ENCODE peak calls at places on chromosomes 2 and 18, in eight cellular contexts. Z is stimulated activated CD4-positive, alpha-beta T cell treated with anti-CD3 and anti-CD28 coated beads, Interleukin-1b, Interleukin-23, amount 100 ng/mL, for 24 hours; G is left lung; O is neuronal stem cell; A is ovary; V is ascending aorta; E is T-helper 1 cell; T is iPS-NIHi11. C is an unnamed sample.

GRCh38 chr2:12465631-12466135 is 251.1 kb upstream of the TRIB2 start:
- DNase-seq in G (no peak), T (no peak), V (no peak), Z (no peak), A (peak; percentile 57), E (no peak), O (no peak), C (no peak)

GRCh38 chr2:17877811-17878221 is 651 bp upstream of the KCNS3 start:
- DNase-seq in O (peak; percentile 26), G (no peak), Z (no peak), V (peak; percentile 66), T (peak; percentile 35), A (no peak), E (no peak), C (no peak)

GRCh38 chr18:24937624-24938285 is 414.2 kb downstream of the ZNF521 start:
- DNase-seq in V (no peak), A (no peak), E (no peak), G (no peak), O (no peak), T (no peak), Z (no peak), C (no peak)

GRCh38 chr2:15223887-15224286 is 337.2 kb downstream of the NBAS start:
- DNase-seq in A (no peak), Z (no peak), E (no peak), V (no peak), G (no peak), T (no peak), O (no peak), C (peak; percentile 16)

GRCh38 chr2:101149241-101150192 is 1.7 kb downstream of the TBC1D8 start:
- DNase-seq in A (no peak), V (no peak), E (no peak), Z (no peak), O (no peak), G (no peak), T (no peak), C (no peak)

GRCh38 chr2:18268400-18268799 is 292.1 kb downstream of the RDH14 start:
- DNase-seq in Z (no peak), E (no peak), V (no peak), O (no peak), A (no peak), G (no peak), T (no peak), C (no peak)

GRCh38 chr2:200592414-200593075 is 6.7 kb downstream of the AOX1 start:
- DNase-seq in V (no peak), O (no peak), T (peak; percentile 24), Z (no peak), A (no peak), E (no peak), G (no peak), C (no peak)

GRCh38 chr18:6607348-6607747 is 122.2 kb upstream of the ARHGAP28 start:
- DNase-seq in E (no peak), T (no peak), A (no peak), Z (no peak), G (no peak), O (no peak), V (no peak), C (no peak)

GRCh38 chr2:66866331-66867037 is 431.6 kb downstream of the MEIS1 start:
- DNase-seq in V (no peak), Z (no peak), T (no peak), E (no peak), O (no peak), G (no peak), A (no peak), C (no peak)

GRCh38 chr2:77999376-77999775 is 477.2 kb upstream of the LRRTM4 start:
- DNase-seq in O (no peak), A (no peak), E (no peak), T (no peak), Z (no peak), G (no peak), V (no peak), C (no peak)

GRCh38 chr18:3447035-3447894 is 2.7 kb upstream of the TGIF1 start:
- DNase-seq in O (no peak), Z (peak; percentile 19), A (peak; percentile 75), E (peak; percentile 20), G (no peak), V (peak; percentile 77), T (no peak), C (no peak)

GRCh38 chr2:100568989-100569388 is 6.2 kb downstream of the PDCL3 start:
- DNase-seq in V (no peak), G (no peak), A (no peak), O (no peak), T (no peak), E (no peak), Z (no peak), C (no peak)

GRCh38 chr18:45722899-45723298 is 1.1 kb upstream of the SLC14A1 start:
- DNase-seq in Z (peak; percentile 39), E (peak; percentile 21), T (peak; percentile 87), V (peak; percentile 87), O (peak; percentile 31), A (peak; percentile 41), G (peak; percentile 91), C (peak; percentile 32)

GRCh38 chr2:106130251-106130998 is 63.7 kb downstream of the UXS1 start:
- DNase-seq in Z (no peak), A (no peak), V (no peak), E (no peak), T (no peak), G (no peak), O (no peak), C (no peak)

GRCh38 chr2:70928366-70928765 is 7.3 kb upstream of the ATP6V1B1 start:
- DNase-seq in V (no peak), T (no peak), A (no peak), E (no peak), G (no peak), O (no peak), Z (no peak), C (no peak)

GRCh38 chr18:6406910-6407470 is 7.7 kb downstream of the L3MBTL4 start:
- DNase-seq in A (no peak), E (no peak), T (no peak), O (no peak), G (no peak), V (no peak), Z (no peak), C (no peak)

C was measured in T-helper 2 cell.